ENCODE peak calls at places on chromosomes 12 and 14, in six cellular contexts. P, E, O, Y, B and M are unnamed samples.

GRCh38 chr12:19652391-19652790 is 213.1 kb downstream of the AEBP2 start:
- DNase-seq in Y (no peak), B (peak), P (no peak), E (no peak), O (no peak), M (peak)

GRCh38 chr14:91352101-91352500 is 65.5 kb downstream of the CCDC88C start:
- DNase-seq in P (no peak), O (no peak), E (no peak), B (no peak), Y (no peak), M (no peak)

GRCh38 chr12:108670066-108670631 is 36.5 kb upstream of the SELPLG start:
- DNase-seq in O (no peak), Y (no peak), B (no peak), E (no peak), P (no peak), M (no peak)

GRCh38 chr12:116892318-116892717 is 11.1 kb upstream of the HRK start:
- DNase-seq in E (peak), B (no peak), Y (peak), P (no peak), O (no peak), M (no peak)

GRCh38 chr12:104498211-104498801 is 41.6 kb downstream of the CHST11 start:
- DNase-seq in B (no peak), O (no peak), E (no peak), P (no peak), Y (no peak), M (no peak)

GRCh38 chr12:124480469-124481256 is 86.7 kb downstream of the NCOR2 start:
- DNase-seq in Y (peak), P (no peak), O (no peak), E (no peak), B (peak), M (peak)

GRCh38 chr14:55581011-55581806 is 1.2 kb downstream of the KTN1 start:
- DNase-seq in P (peak), Y (peak), O (peak), B (peak), E (peak), M (no peak)

GRCh38 chr12:55019784-55020183 is at the start of gene NEUROD4:
- DNase-seq in O (peak), B (peak), E (peak), P (peak), Y (peak), M (peak)

GRCh38 chr12:26097046-26097878 is 27.6 kb downstream of the BHLHE41 start:
- DNase-seq in Y (peak), B (peak), E (peak), P (peak), O (peak), M (peak)

GRCh38 chr14:86501611-86502010 is 971.7 kb downstream of the FLRT2 start:
- DNase-seq in E (no peak), P (no peak), B (no peak), Y (no peak), O (no peak), M (no peak)

GRCh38 chr12:94100254-94100653 is 48.1 kb upstream of the PLXNC1 start:
- DNase-seq in Y (peak), O (no peak), E (peak), B (no peak), P (no peak), M (peak)

GRCh38 chr12:82525616-82526015 is 161.1 kb upstream of the TMTC2 start:
- DNase-seq in E (no peak), B (no peak), O (no peak), P (no peak), Y (no peak), M (no peak)

GRCh38 chr12:51190820-51191219 is 17.9 kb upstream of the TFCP2 start:
- DNase-seq in B (no peak), Y (no peak), O (no peak), P (no peak), E (no peak), M (no peak)

GRCh38 chr14:78254911-78255431 is 84.8 kb downstream of the NRXN3 start:
- DNase-seq in E (no peak), P (no peak), O (no peak), B (no peak), Y (no peak), M (no peak)

GRCh38 chr14:31921251-31921650 is 155.9 kb upstream of the ARHGAP5 start:
- DNase-seq in P (no peak), E (no peak), B (no peak), Y (no peak), O (no peak), M (peak)

GRCh38 chr14:69055125-69055524 is 76.0 kb upstream of the ACTN1 start:
- DNase-seq in Y (peak), P (no peak), E (no peak), O (no peak), B (peak), M (peak)

GRCh38 chr14:58941666-58942065 is 246.8 kb upstream of the DAAM1 start:
- DNase-seq in Y (peak), B (peak), P (no peak), E (no peak), O (no peak), M (peak)

GRCh38 chr12:70918321-70918720 is 2.2 kb downstream of the PTPRR start:
- DNase-seq in O (no peak), B (no peak), Y (no peak), E (no peak), P (no peak), M (no peak)

GRCh38 chr12:120489018-120489417 is 6.9 kb upstream of the DYNLL1 start:
- DNase-seq in E (no peak), Y (no peak), B (no peak), P (no peak), O (no peak), M (peak)

GRCh38 chr14:76961631-76962302 is 66.7 kb downstream of the IRF2BPL start:
- DNase-seq in B (peak), O (peak), E (peak), Y (peak), P (peak), M (peak)

GRCh38 chr14:71636076-71636475 is 296.2 kb upstream of the RGS6 start:
- DNase-seq in P (no peak), E (no peak), B (no peak), Y (no peak), O (no peak), M (no peak)

GRCh38 chr12:78275886-78276285 is 445.2 kb downstream of the NAV3 start:
- DNase-seq in B (no peak), O (no peak), E (no peak), Y (no peak), P (no peak), M (no peak)

GRCh38 chr12:401235-402126 is at the start of gene CCDC77:
- DNase-seq in P (peak), Y (peak), B (peak), O (peak), E (peak), M (peak)

GRCh38 chr12:80778005-80778541 is 61.4 kb downstream of the MYF5 start:
- DNase-seq in P (no peak), O (no peak), Y (no peak), B (peak), E (no peak), M (peak)

GRCh38 chr12:45170456-45171042 is 45.3 kb upstream of the ANO6 start:
- DNase-seq in Y (peak), E (peak), O (peak), B (peak), P (peak), M (peak)

GRCh38 chr12:71312767-71313375 is 126.7 kb upstream of the LGR5 start:
- DNase-seq in B (no peak), E (peak), P (no peak), Y (peak), O (no peak), M (no peak)

GRCh38 chr12:78725033-78725432 is 139.5 kb upstream of the SYT1 start:
- DNase-seq in Y (no peak), O (no peak), B (no peak), E (no peak), P (no peak), M (no peak)

GRCh38 chr12:49538740-49539403 is at the start of gene KCNH3:
- DNase-seq in O (peak), P (peak), B (peak), E (peak), Y (peak), M (peak)

GRCh38 chr12:10131101-10131632 is 1.2 kb upstream of the CLEC7A start:
- DNase-seq in O (no peak), P (no peak), E (peak), B (no peak), Y (no peak), M (no peak)

GRCh38 chr14:61567838-61568571 is 127.3 kb upstream of the HIF1A start:
- DNase-seq in B (peak), P (peak), O (peak), E (peak), Y (no peak), M (no peak)

GRCh38 chr14:36604757-36605505 is 22.5 kb upstream of the NKX2-8 start:
- DNase-seq in E (peak), Y (peak), B (peak), O (peak), P (peak), M (peak)

GRCh38 chr12:6752181-6752930 is 585 bp downstream of the MLF2 start:
- DNase-seq in B (peak), P (peak), O (no peak), Y (peak), E (peak), M (peak)
- H2BK5ac ChIP-seq in B (peak), P (no peak), O (peak), Y (peak), E (peak), M (peak)

GRCh38 chr14:65594153-65594881 is 181.8 kb downstream of the FUT8 start:
- DNase-seq in B (peak), E (peak), Y (no peak), O (peak), P (peak), M (no peak)
- H2BK5ac ChIP-seq in B (no peak), E (no peak), Y (peak), O (no peak), P (no peak), M (no peak)

DNA sequence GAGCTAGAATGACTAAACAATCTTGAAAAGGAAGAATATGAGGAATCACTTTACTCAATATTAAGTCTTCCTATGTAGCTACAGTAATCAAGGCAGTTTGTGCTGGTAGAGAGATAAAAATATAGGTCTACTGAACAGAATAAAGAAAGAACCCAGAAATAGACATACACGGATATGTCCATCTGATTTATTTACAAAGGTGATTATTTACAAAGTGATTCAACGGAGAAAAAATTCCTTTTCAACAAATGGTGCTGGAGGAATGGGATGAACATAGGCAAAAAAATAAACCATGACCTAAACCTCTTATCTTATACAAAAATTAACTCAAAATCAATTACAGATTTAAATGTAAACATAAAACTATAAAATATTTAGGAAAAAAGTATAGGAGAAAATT is 36.6 kb downstream of the TAOK3 start:
- DNase-seq in P (no peak), E (no peak), Y (no peak), O (no peak), B (no peak), M (peak)
- H2BK5ac ChIP-seq in P (no peak), E (no peak), Y (no peak), O (no peak), B (no peak), M (peak)

GRCh38 chr12:52701281-52701680 is 2.0 kb downstream of the KRT77 start:
- DNase-seq in E (no peak), O (no peak), Y (no peak), B (no peak), P (no peak), M (no peak)
- H2BK5ac ChIP-seq in E (no peak), O (no peak), Y (no peak), B (no peak), P (no peak), M (no peak)

GRCh38 chr14:65107200-65107599 is 4.9 kb upstream of the MAX start:
- DNase-seq in B (no peak), Y (no peak), E (no peak), O (no peak), P (no peak), M (no peak)

GRCh38 chr14:65109357-65109756 is 7.0 kb upstream of the MAX start:
- DNase-seq in E (no peak), Y (no peak), P (no peak), B (no peak), O (no peak), M (no peak)

GRCh38 chr14:65106316-65106715 is 4.0 kb upstream of the MAX start:
- DNase-seq in P (no peak), E (no peak), O (no peak), B (no peak), Y (no peak), M (no peak)

GRCh38 chr14:65115615-65116014 is 13.3 kb upstream of the MAX start:
- DNase-seq in O (no peak), Y (no peak), P (no peak), B (no peak), E (no peak), M (no peak)

GRCh38 chr14:65110525-65110924 is 8.2 kb upstream of the MAX start:
- DNase-seq in P (peak), E (peak), B (no peak), Y (no peak), O (no peak), M (no peak)
- H2BK5ac ChIP-seq in P (no peak), E (no peak), B (no peak), Y (no peak), O (no peak), M (no peak)

GRCh38 chr12:16269941-16270340 is 7.5 kb downstream of the SLC15A5 start:
- DNase-seq in P (no peak), Y (no peak), B (no peak), O (no peak), E (no peak), M (no peak)
- H2BK5ac ChIP-seq in P (no peak), Y (no peak), B (no peak), O (no peak), E (no peak), M (no peak)

GRCh38 chr12:132267873-132268272 is 61.5 kb downstream of the GALNT9 start:
- DNase-seq in Y (no peak), P (no peak), B (no peak), E (no peak), O (no peak), M (no peak)

GRCh38 chr12:132270516-132270915 is 58.9 kb downstream of the GALNT9 start:
- DNase-seq in B (no peak), P (no peak), E (no peak), Y (no peak), O (no peak), M (no peak)

GRCh38 chr12:132269266-132269968 is 60.0 kb downstream of the GALNT9 start:
- DNase-seq in O (no peak), Y (no peak), E (no peak), B (no peak), P (no peak), M (no peak)

GRCh38 chr12:132266802-132267201 is 62.6 kb downstream of the GALNT9 start:
- DNase-seq in Y (no peak), E (no peak), O (no peak), B (no peak), P (no peak), M (no peak)

GRCh38 chr12:132268674-132269073 is 60.7 kb downstream of the GALNT9 start:
- DNase-seq in B (no peak), Y (no peak), O (no peak), E (no peak), P (no peak), M (no peak)
- H2BK5ac ChIP-seq in B (no peak), Y (no peak), O (no peak), E (no peak), P (no peak), M (no peak)

GRCh38 chr14:102910442-102910841 is 12.0 kb upstream of the AMN start:
- DNase-seq in E (no peak), O (no peak), P (no peak), B (no peak), Y (no peak), M (no peak)

GRCh38 chr14:102909911-102910310 is 12.6 kb upstream of the AMN start:
- DNase-seq in P (no peak), O (no peak), E (no peak), Y (no peak), B (no peak), M (no peak)

GRCh38 chr14:102907980-102908730 is 14.3 kb upstream of the AMN start:
- DNase-seq in Y (no peak), E (no peak), P (no peak), O (no peak), B (no peak), M (no peak)

GRCh38 chr14:102908766-102909455 is 13.6 kb upstream of the AMN start:
- DNase-seq in P (no peak), B (no peak), E (no peak), O (no peak), Y (no peak), M (no peak)

DNA sequence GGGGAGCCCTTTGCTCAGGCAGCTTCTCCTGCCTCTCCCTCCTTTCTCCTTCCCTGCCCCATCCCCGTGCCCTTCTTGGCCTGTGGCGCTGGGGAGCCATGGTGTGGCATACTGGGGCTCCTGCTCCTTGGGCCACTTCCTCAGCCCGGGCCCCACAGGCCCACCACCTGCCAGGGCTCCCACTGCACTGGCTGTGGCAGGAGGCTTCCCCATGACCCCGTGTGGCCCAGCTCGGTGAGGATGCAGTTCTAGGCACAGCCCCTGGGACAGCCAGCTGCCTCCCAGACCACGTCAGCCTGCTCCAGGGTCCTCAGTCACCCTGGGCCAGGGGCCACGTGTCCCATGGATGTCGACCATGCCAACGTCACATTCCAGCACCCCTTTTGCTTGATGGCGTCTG is 13.0 kb upstream of the AMN start:
- DNase-seq in O (no peak), P (no peak), B (no peak), E (no peak), Y (no peak), M (no peak)
- H2BK5ac ChIP-seq in O (no peak), P (no peak), B (no peak), E (no peak), Y (no peak), M (no peak)